ENCODE peak calls at places on chromosomes 12 and 14, in eight cellular contexts. F is ovary, D is HCT116, G is transverse colon, L is A549, J is heart left ventricle, A is stomach, U is breast epithelium. P is an unnamed sample.

GRCh38 chr14:89303452-89304435 is 113.3 kb downstream of the FOXN3 start:
- DNase-seq in J (peak; percentile 54), G (peak; percentile 64), U (no peak), A (peak; percentile 36), L (no peak), D (no peak), F (peak; percentile 76), P (peak; percentile 76)

GRCh38 chr14:103593577-103593976 is 30.8 kb downstream of the COA8 start:
- DNase-seq in G (no peak), A (no peak), D (no peak), F (no peak), U (no peak), J (no peak), L (no peak), P (no peak)

GRCh38 chr14:83594874-83595273 is 1935.1 kb upstream of the FLRT2 start:
- DNase-seq in A (no peak), L (no peak), G (no peak), D (no peak), F (no peak), J (no peak), U (no peak), P (no peak)

GRCh38 chr14:79028281-79028680 is 858.1 kb downstream of the NRXN3 start:
- DNase-seq in D (no peak), U (no peak), J (no peak), L (no peak), G (no peak), A (no peak), F (no peak), P (no peak)

GRCh38 chr12:7009512-7009911 is 8.8 kb downstream of the LPCAT3 start:
- DNase-seq in J (no peak), A (no peak), U (no peak), F (no peak), L (no peak), D (no peak), G (no peak), P (no peak)

GRCh38 chr12:51985136-51985835 is 21.5 kb upstream of the TAMALIN start:
- DNase-seq in F (no peak), D (no peak), L (no peak), G (no peak), A (no peak), J (no peak), U (no peak), P (peak; percentile 65)

GRCh38 chr12:76143343-76144252 is 59.1 kb upstream of the NAP1L1 start:
- DNase-seq in J (no peak), F (no peak), A (no peak), D (no peak), U (no peak), L (no peak), G (peak; percentile 12), P (no peak)

GRCh38 chr14:70821916-70822705 is 12.8 kb upstream of the MAP3K9 start:
- DNase-seq in L (peak; percentile 62), F (peak; percentile 75), A (peak; percentile 56), U (no peak), J (peak; percentile 67), D (no peak), G (peak; percentile 58), P (no peak)

GRCh38 chr12:43287991-43288390 is 264.0 kb downstream of the ADAMTS20 start:
- DNase-seq in U (no peak), A (no peak), L (no peak), G (no peak), J (no peak), F (no peak), D (no peak), P (no peak)

GRCh38 chr12:2689879-2690278 is 104.9 kb upstream of the FKBP4 start:
- DNase-seq in D (no peak), F (no peak), L (no peak), J (no peak), G (no peak), A (no peak), U (peak; percentile 37), P (no peak)
- TF ChIP-seq POLR2A in D (no peak), F (no peak), L (no peak), J (no peak), G (no peak), A (no peak), U (no peak), P (no peak)

DNA sequence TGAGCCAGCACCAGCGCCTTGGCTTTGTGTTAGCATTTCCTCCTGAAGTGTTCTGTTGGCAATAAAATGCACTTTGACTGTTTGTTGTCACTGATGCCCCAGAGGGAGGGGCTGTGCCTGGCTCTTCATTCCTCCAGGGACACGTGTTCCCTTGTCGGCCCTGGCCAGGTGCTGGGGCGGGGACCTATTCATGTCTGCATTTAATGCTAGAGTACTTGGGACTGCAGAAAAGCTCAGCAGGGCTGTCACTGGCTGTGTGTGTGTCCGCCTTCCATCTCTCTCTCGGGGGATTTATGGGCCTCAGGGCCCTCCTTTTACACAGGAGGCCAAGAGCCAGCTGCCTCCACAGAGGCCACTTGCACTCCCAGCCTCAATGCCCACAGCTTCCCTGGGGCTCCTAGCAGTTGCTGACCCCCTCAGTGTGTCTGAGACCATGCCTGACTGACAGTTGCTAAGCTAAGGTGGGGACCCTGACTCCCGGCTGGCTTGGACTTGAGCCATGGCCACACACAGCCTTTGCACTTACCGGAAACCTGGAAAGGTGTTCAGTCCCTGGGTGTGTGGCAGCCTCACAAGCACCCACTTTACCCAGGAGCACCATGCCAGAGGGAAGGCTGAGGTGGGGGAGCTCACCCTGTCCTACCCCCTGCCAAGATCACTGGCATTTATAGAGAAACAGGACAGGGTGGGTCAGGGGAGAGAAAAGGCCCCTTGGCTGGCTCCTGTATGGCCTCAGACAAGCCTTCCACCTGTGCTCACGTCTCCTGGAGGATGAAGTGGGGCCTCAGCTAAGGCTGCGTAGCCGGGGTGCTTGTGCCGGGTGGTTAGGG is 27.8 kb downstream of the HIP1R start:
- DNase-seq in J (no peak), U (peak; percentile 85), L (no peak), G (peak; percentile 90), A (peak; percentile 77), F (peak; percentile 36), D (no peak), P (no peak)
- TF ChIP-seq POLR2A in J (no peak), U (no peak), L (no peak), G (peak; percentile 31), A (no peak), F (no peak), D (no peak), P (no peak)

DNA sequence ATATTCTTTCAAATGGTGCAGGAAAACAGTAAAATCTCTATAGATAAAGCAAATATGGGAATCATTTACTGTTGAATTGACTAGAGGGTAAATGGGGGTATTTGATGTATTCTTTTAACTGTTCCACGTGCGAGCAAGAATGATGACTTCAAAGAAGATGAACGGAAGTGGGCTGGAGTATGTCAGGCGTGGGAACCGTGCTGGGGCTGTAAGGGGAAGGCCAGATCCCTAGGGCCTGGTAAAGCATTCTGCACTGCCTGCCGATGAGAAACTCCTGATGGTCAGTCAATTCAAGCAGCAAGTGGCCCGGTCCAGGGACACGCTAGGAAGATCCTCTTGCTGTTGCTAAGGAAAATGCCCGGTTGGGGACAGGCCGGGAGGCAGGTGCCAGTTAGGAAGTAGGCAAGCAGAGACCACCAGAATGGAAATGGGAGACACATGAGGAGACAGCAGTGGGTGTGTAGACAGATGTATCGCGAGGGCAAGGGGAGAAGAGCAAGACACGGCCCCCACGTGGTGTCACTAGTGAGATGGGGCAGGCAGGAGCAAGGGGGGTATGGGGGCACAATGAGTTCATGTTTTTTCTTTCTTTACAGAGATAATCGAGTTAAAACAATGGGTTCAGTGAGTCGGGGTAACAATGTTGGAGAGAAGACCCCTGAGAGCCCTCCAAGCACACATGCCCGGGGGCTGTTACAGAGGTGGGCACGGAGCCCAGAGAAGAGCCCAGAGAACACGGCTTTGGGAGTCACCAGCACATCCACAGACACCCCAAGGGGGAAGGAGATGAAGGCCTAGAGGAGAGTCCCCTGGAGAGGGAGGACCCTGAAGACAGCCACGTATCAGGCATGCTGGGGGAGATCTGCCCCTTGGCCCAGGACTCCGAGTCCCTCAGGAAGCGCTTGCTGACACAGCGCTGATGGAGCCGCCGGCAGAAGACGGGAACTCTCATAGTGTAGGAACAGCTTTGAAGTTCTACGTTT is 37.2 kb downstream of the FBXO21 start:
- DNase-seq in L (no peak), U (no peak), D (no peak), J (peak; percentile 42), A (no peak), G (no peak), F (peak; percentile 34), P (no peak)
- TF ChIP-seq POLR2A in L (no peak), U (no peak), D (no peak), J (no peak), A (no peak), G (no peak), F (no peak), P (no peak)

GRCh38 chr12:9064201-9064814 is 51.4 kb downstream of the A2M start:
- DNase-seq in A (peak; percentile 72), D (peak; percentile 42), J (peak; percentile 70), G (peak; percentile 67), F (peak; percentile 71), U (peak; percentile 60), L (peak; percentile 57), P (no peak)
- TF ChIP-seq POLR2A in A (peak; percentile 45), D (no peak), J (peak; percentile 34), G (no peak), F (peak; percentile 31), U (no peak), L (peak; percentile 79), P (peak; percentile 12)

GRCh38 chr14:104971447-104972240 is 6.5 kb downstream of the AHNAK2 start:
- DNase-seq in F (peak; percentile 41), G (no peak), J (peak; percentile 27), U (no peak), A (no peak), D (no peak), L (no peak), P (no peak)

GRCh38 chr14:104972301-104973211 is 5.6 kb downstream of the AHNAK2 start:
- DNase-seq in J (peak; percentile 36), F (peak; percentile 73), D (peak; percentile 86), A (peak; percentile 77), G (peak; percentile 84), L (peak; percentile 79), U (peak; percentile 84), P (peak; percentile 94)

GRCh38 chr14:104968541-104969401 is 9.4 kb downstream of the AHNAK2 start:
- DNase-seq in A (no peak), F (peak; percentile 40), G (no peak), L (peak; percentile 56), U (peak; percentile 82), J (peak; percentile 28), D (no peak), P (peak; percentile 90)

GRCh38 chr14:104969741-104970230 is 8.4 kb downstream of the AHNAK2 start:
- DNase-seq in A (no peak), D (no peak), F (peak; percentile 37), G (no peak), U (no peak), L (no peak), J (peak; percentile 25), P (no peak)

DNA sequence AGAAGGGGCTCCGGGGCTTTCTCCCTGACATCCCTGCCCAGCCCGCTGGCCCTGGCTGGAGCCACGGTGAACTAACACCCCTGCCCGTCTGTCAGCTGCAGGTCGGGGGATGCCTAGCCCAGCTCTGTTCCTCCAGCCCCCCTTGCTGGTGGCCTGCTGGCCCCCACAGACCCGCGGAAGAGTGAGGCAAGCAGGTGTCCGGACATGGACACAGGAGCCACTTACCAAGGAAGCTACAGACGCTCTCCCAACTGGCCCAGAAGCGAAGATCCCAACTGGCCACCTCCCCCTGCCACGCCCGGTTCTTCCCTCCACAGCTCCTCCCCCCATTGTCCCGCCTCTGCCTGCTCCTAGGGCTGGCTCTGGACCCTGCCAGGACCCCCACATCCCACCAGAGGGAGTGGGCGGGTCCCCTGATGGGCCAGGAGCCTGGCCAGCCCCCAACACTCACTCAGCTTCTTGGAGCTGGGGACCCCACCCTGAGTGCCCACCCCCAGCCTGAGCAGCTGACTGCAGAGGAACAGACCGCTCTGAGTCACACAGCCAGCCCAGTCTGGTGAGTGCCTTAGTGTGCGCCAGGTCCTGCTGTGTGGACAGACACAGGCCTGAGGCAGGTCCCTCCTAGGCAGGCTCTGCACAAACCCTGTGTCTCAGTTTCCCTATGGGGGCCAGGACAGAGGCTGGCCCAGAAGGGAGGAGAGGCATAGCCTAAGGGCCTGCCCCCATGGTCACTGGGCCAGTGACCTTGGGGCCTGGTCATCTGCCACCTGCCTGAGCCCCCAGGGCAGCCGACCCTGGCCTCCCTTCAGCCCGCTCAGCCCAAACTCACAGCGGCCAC is 7.7 kb downstream of the AHNAK2 start:
- DNase-seq in L (peak; percentile 78), J (peak; percentile 79), A (peak; percentile 40), G (peak; percentile 64), D (peak; percentile 56), U (no peak), F (peak; percentile 54), P (peak; percentile 94)
- TF ChIP-seq POLR2A in L (peak; percentile 50), J (no peak), A (no peak), G (no peak), D (no peak), U (no peak), F (no peak), P (peak; percentile 39)